ENCODE peak calls at places on chromosomes 16 and 17, in six cellular contexts. V is effector memory CD4-positive, alpha-beta T cell; E is A549; G is cardiac muscle cell; F is lung; Z is neuronal stem cell. D is an unnamed sample.

GRCh38 chr17:78789663-78790181 is 7.6 kb upstream of the CYTH1 start:
- DNase-seq in V (no peak), E (no peak), G (peak), F (peak), Z (no peak), D (no peak)

GRCh38 chr16:80174416-80174815 is 366.4 kb upstream of the DYNLRB2 start:
- DNase-seq in V (no peak), E (no peak), G (peak), F (no peak), Z (no peak), D (no peak)

GRCh38 chr16:84914273-84914672 is 94.5 kb downstream of the CRISPLD2 start:
- DNase-seq in V (no peak), E (no peak), G (no peak), F (no peak), Z (no peak), D (no peak)

GRCh38 chr17:11814655-11815262 is 182.5 kb downstream of the ZNF18 start:
- DNase-seq in V (no peak), E (no peak), G (no peak), F (no peak), Z (no peak), D (no peak)

GRCh38 chr17:45940826-45941225 is 46.5 kb downstream of the MAPT start:
- DNase-seq in V (no peak), E (no peak), G (peak), F (peak), Z (no peak), D (peak)

GRCh38 chr17:21376835-21377690 is 906 bp downstream of the KCNJ12 start:
- DNase-seq in V (no peak), E (peak), G (peak), F (no peak), Z (no peak), D (no peak)

GRCh38 chr17:74935585-74936469 is at the start of gene OTOP3:
- DNase-seq in V (no peak), E (no peak), G (no peak), F (no peak), Z (no peak), D (no peak)

GRCh38 chr16:88926374-88926990 is 50.5 kb downstream of the CBFA2T3 start:
- DNase-seq in V (no peak), E (no peak), G (no peak), F (no peak), Z (no peak), D (no peak)

GRCh38 chr17:6893382-6894205 is 62.1 kb upstream of the TEKT1 start:
- DNase-seq in V (no peak), E (no peak), G (no peak), F (no peak), Z (no peak), D (no peak)

GRCh38 chr17:78095035-78095434 is 33.5 kb downstream of the TMC6 start:
- DNase-seq in V (no peak), E (no peak), G (no peak), F (no peak), Z (no peak), D (no peak)

GRCh38 chr16:6021544-6021943 is 923.9 kb upstream of the EEF2KMT start:
- DNase-seq in V (no peak), E (no peak), G (no peak), F (no peak), Z (no peak), D (no peak)

GRCh38 chr17:17661134-17661533 is 20.1 kb upstream of the RAI1 start:
- DNase-seq in V (no peak), E (no peak), G (no peak), F (no peak), Z (no peak), D (no peak)

GRCh38 chr17:17661834-17662233 is 19.4 kb upstream of the RAI1 start:
- DNase-seq in V (no peak), E (no peak), G (no peak), F (no peak), Z (no peak), D (no peak)

GRCh38 chr17:17665255-17665654 is 16.0 kb upstream of the RAI1 start:
- DNase-seq in V (no peak), E (no peak), G (no peak), F (no peak), Z (no peak), D (no peak)

GRCh38 chr17:17664073-17664470 is 17.2 kb upstream of the RAI1 start:
- DNase-seq in V (no peak), E (no peak), G (no peak), F (no peak), Z (no peak), D (no peak)

GRCh38 chr17:17663160-17664072 is 17.8 kb upstream of the RAI1 start:
- DNase-seq in V (peak), E (peak), G (peak), F (peak), Z (peak), D (peak)
- H3K27ac ChIP-seq in V (no peak), E (peak), G (no peak), F (no peak), Z (no peak), D (no peak)

DNA sequence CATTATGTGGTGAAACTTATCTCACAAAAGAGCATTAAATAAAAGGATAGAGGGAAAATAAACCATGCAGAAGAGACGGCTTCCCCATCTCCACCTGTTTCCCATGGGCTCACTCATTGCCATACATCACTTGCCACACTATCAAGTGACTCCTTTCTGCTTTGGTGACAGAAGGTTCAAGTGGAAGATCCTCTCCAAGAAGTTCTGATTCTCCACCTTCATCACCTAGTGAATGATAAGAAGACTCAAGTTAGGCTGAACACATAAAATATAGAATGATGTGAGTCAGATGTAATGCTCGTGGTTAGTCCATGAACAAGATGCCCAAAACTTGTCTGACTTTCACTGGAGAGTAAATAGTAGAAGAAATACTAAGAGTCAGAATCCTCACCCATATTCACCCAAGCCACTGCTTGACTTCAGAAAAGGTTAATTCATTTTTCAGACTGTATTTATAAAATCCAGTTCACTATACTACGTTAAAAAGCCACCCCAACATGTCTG is 100.1 kb upstream of the TOB1 start:
- DNase-seq in V (no peak), E (no peak), G (no peak), F (no peak), Z (no peak), D (no peak)
- H3K27ac ChIP-seq in V (no peak), E (no peak), G (no peak), F (no peak), Z (no peak), D (no peak)

DNA sequence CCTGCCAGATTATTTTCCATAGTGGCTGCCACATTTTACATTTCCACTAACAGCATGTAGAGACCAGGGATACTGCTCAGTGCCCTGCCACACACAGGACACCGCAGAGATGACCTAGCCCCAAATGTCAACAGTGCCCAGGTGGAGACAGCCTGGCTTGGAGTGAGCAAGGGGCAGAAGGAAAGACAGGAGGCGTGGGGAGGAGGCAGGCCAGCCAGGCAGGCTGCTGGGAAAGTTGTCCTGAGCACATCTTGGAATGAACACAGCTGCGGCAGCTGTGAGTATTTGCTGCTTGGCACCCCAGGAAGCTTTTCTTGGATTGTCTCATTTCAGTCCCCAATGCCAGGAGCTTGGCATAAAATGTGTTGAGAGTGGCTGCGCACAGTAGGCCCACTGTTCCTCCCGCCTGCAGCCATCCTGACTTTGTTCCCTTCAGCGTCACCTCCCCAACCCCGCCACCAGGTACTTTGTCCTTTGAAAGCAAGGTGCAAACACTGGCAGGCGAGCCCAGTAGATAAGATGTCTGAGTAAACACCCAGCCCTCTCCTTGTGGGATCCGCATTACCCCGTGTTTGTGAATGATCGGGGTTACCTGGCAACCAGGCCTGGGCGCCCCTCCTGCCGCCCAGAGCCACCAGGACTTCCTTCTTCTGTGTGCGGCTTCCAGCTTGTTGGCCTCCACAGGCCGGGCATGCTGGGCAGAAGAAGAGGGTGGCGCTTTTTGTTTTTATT is 114.0 kb downstream of the CMIP start:
- DNase-seq in V (no peak), E (peak), G (no peak), F (peak), Z (no peak), D (no peak)
- H3K27ac ChIP-seq in V (no peak), E (peak), G (no peak), F (peak), Z (no peak), D (no peak)

DNA sequence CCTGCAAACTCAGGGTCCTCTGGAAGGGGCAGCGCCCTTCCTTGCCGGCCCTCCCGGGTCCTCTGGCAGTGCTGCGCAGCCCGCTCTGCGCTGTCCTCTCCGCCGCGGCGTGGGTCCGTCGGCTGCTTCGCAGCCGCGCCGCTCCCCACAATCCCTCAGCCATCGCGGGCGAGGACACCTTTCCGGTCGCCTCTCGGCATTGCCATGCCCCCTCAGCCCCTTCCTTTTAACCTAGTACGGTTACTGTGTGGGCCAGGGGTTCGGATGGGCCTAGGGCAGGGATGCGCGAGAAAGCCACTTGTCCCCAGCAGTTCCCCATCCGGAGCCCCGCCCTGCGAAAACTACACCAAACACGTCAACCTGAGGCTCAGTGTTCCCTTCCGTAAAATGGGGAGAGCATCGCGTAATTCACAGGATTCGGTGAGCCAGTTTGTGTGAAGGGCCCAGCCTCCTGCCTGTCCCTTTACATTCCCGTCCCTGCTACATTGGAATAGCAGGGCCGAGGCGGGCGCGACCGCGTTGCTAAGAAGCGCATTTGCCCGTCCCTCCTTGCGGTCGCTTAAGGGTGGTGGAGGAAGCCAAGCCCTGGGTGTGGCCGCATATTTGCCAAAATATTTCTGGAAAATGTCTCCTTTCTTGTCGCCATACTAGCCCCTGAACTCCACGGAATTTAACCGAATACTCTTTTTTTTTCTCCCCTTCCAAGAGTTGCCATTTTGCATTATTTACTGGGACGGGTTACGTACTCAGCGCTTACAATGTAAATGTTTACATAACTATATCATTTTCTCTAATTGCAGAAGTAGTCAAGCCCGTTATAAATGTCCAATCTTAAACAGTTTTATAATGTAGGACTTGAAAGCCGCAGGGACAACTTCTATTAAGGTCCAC is 13.2 kb downstream of the COPZ2 start:
- DNase-seq in V (peak), E (peak), G (peak), F (peak), Z (no peak), D (no peak)
- H3K27ac ChIP-seq in V (peak), E (peak), G (no peak), F (peak), Z (no peak), D (peak)

GRCh38 chr16:1428511-1428910 is 2.4 kb upstream of the PERCC1 start:
- DNase-seq in V (no peak), E (peak), G (peak), F (no peak), Z (no peak), D (no peak)
- H3K27ac ChIP-seq in V (no peak), E (peak), G (no peak), F (no peak), Z (no peak), D (no peak)

GRCh38 chr17:58679263-58680037 is 12.4 kb downstream of the TEX14 start:
- DNase-seq in V (no peak), E (peak), G (peak), F (no peak), Z (no peak), D (no peak)
- H3K27ac ChIP-seq in V (no peak), E (peak), G (peak), F (no peak), Z (no peak), D (no peak)